ENCODE peak calls at places on chromosomes 1 and 21, in ten cellular contexts. C, N, Q, V, S, R, A, M, G and L are unnamed samples.

GRCh38 chr1:14128096-14128495 is 428.1 kb downstream of the PRDM2 start:
- DNase-seq in G (no peak), M (no peak), Q (no peak), N (no peak), R (no peak), V (no peak), A (no peak), C (no peak), S (no peak), L (no peak)

GRCh38 chr1:155005076-155005971 is 2.7 kb downstream of the ZBTB7B start:
- DNase-seq in N (no peak), C (no peak), Q (peak), M (no peak), A (no peak), S (no peak), R (no peak), G (no peak), V (peak), L (peak)

GRCh38 chr1:12056331-12056841 is 6.7 kb upstream of the TNFRSF8 start:
- DNase-seq in S (no peak), V (no peak), Q (peak), A (no peak), M (no peak), N (no peak), G (no peak), C (no peak), R (no peak), L (peak)

GRCh38 chr1:177830531-177830930 is 139.3 kb downstream of the SEC16B start:
- DNase-seq in C (no peak), Q (no peak), S (no peak), M (no peak), R (no peak), V (no peak), G (no peak), A (no peak), N (no peak), L (no peak)

GRCh38 chr1:61368876-61369275 is 286.5 kb downstream of the NFIA start:
- DNase-seq in Q (no peak), C (no peak), V (no peak), G (no peak), A (no peak), R (no peak), S (no peak), M (no peak), N (no peak), L (no peak)

GRCh38 chr1:220962031-220962751 is 82.9 kb downstream of the HLX start:
- DNase-seq in M (peak), C (no peak), A (peak), V (peak), N (no peak), Q (no peak), G (no peak), S (no peak), R (no peak), L (peak)

GRCh38 chr1:165316153-165316772 is 40.3 kb downstream of the LMX1A start:
- DNase-seq in S (no peak), C (no peak), V (no peak), Q (no peak), N (no peak), R (no peak), A (no peak), M (no peak), G (no peak), L (no peak)

GRCh38 chr1:204319027-204319426 is 40.7 kb downstream of the PLEKHA6 start:
- DNase-seq in N (no peak), A (no peak), M (no peak), C (no peak), G (no peak), S (no peak), Q (no peak), R (no peak), V (no peak), L (no peak)

GRCh38 chr1:52727114-52727586 is 897 bp downstream of the ZYG11B start:
- DNase-seq in S (no peak), Q (peak), A (peak), R (no peak), G (peak), V (no peak), N (no peak), M (no peak), C (no peak), L (no peak)

GRCh38 chr21:38531610-38532009 is 33.3 kb upstream of the ERG start:
- DNase-seq in A (peak), C (no peak), G (no peak), Q (no peak), S (no peak), R (no peak), V (peak), M (no peak), N (no peak), L (peak)

GRCh38 chr1:5444365-5444890 is 547.8 kb downstream of the NPHP4 start:
- DNase-seq in S (no peak), R (no peak), V (no peak), G (no peak), A (no peak), M (no peak), N (no peak), Q (no peak), C (no peak), L (no peak)

GRCh38 chr1:154155282-154155681 is 409 bp upstream of the NUP210L start:
- DNase-seq in R (no peak), Q (no peak), G (peak), C (no peak), A (peak), S (no peak), N (no peak), V (peak), M (no peak), L (no peak)

GRCh38 chr1:151946366-151946764 is 37.1 kb upstream of the THEM4 start:
- DNase-seq in M (no peak), Q (peak), G (peak), C (no peak), V (no peak), A (no peak), N (no peak), S (no peak), R (no peak), L (peak)

GRCh38 chr1:238199325-238199724 is 308.6 kb upstream of the ZP4 start:
- DNase-seq in G (no peak), V (no peak), M (no peak), A (no peak), R (no peak), N (no peak), Q (no peak), S (no peak), C (no peak), L (no peak)

GRCh38 chr1:56676571-56677035 is 31.5 kb downstream of the PRKAA2 start:
- DNase-seq in V (no peak), S (no peak), N (no peak), C (no peak), R (no peak), A (peak), M (peak), G (no peak), Q (no peak), L (peak)

GRCh38 chr1:48080343-48081255 is 83.4 kb upstream of the TRABD2B start:
- DNase-seq in N (no peak), R (no peak), Q (no peak), S (no peak), G (no peak), A (no peak), M (no peak), C (no peak), V (no peak), L (no peak)

GRCh38 chr21:27400045-27400444 is 433.2 kb upstream of the ADAMTS5 start:
- DNase-seq in S (no peak), Q (no peak), R (no peak), G (no peak), N (no peak), M (no peak), V (no peak), C (no peak), A (no peak), L (no peak)

GRCh38 chr1:183164350-183164749 is 21.7 kb upstream of the LAMC2 start:
- DNase-seq in Q (no peak), V (no peak), A (peak), M (peak), G (no peak), N (no peak), C (no peak), S (peak), R (no peak), L (no peak)

GRCh38 chr1:155989242-155989991 is 11.1 kb upstream of the ARHGEF2 start:
- DNase-seq in V (peak), G (peak), M (no peak), C (peak), S (peak), R (peak), A (peak), Q (peak), N (peak), L (peak)

GRCh38 chr1:44072204-44072603 is 40.9 kb upstream of the SLC6A9 start:
- DNase-seq in A (peak), V (no peak), N (no peak), G (no peak), R (no peak), C (no peak), M (peak), Q (no peak), S (no peak), L (peak)

GRCh38 chr1:3066250-3066711 is 2.7 kb upstream of the PRDM16 start:
- DNase-seq in M (no peak), S (no peak), N (no peak), A (no peak), V (no peak), C (no peak), G (peak), Q (no peak), R (no peak), L (peak)